ENCODE peak calls at places on chromosomes 16 and 17, in four cellular contexts. E is fibroblast of the conjunctiva, G is EL, C is kidney. J is an unnamed sample.
A peak's percentile ranks its signal among the peaks of the same experiment; 100 is the strongest.

GRCh38 chr16:84194018-84194417 is 3.1 kb downstream of the ADAD2 start:
- DNase-seq in C (no peak), E (no peak), G (no peak), J (no peak)

GRCh38 chr17:10196384-10196783 is 2.0 kb downstream of the GAS7 start:
- DNase-seq in G (no peak), C (no peak), E (no peak), J (no peak)

GRCh38 chr16:4298761-4299522 is 16.9 kb upstream of the GLIS2 start:
- DNase-seq in G (peak; percentile 95), C (peak; percentile 95), E (peak; percentile 62), J (no peak)

GRCh38 chr17:15947331-15947730 is 2.4 kb downstream of the ADORA2B start:
- DNase-seq in E (no peak), C (peak; percentile 45), G (peak; percentile 64), J (no peak)

GRCh38 chr17:8922923-8923322 is 42.6 kb downstream of the PIK3R5 start:
- DNase-seq in C (no peak), G (no peak), E (no peak), J (no peak)

GRCh38 chr16:22977294-22977697 is 163.3 kb downstream of the HS3ST2 start:
- DNase-seq in C (no peak), E (no peak), G (no peak), J (peak; percentile 17)

GRCh38 chr17:40343126-40344119 is 21.1 kb downstream of the GJD3 start:
- DNase-seq in G (no peak), C (no peak), E (no peak), J (no peak)

GRCh38 chr17:44623070-44623725 is 33.1 kb upstream of the MEIOC start:
- DNase-seq in C (no peak), G (no peak), E (no peak), J (no peak)

GRCh38 chr17:13001991-13002615 is 15.7 kb downstream of the ELAC2 start:
- DNase-seq in C (peak; percentile 32), G (no peak), E (no peak), J (no peak)

GRCh38 chr16:7014756-7015155 is 317.9 kb upstream of the RBFOX1 start:
- DNase-seq in C (no peak), E (no peak), G (no peak), J (no peak)

GRCh38 chr17:55845385-55845784 is 94.5 kb downstream of the PCTP start:
- DNase-seq in G (peak; percentile 49), C (peak; percentile 85), E (peak; percentile 20), J (peak; percentile 6)

GRCh38 chr17:29251969-29252866 is 5.6 kb downstream of the CRYBA1 start:
- DNase-seq in G (peak; percentile 53), C (no peak), E (peak; percentile 35), J (peak; percentile 30)